ENCODE peak calls at places on chromosomes 12 and 14, in six cellular contexts. P, C, L, O, K and E are unnamed samples.
A peak's percentile ranks its signal among the peaks of the same experiment; 100 is the strongest.

GRCh38 chr12:122348505-122348904 is 74.0 kb downstream of the CLIP1 start:
- DNase-seq in P (no peak), C (no peak), O (no peak), K (no peak), L (no peak), E (peak; percentile 13)

GRCh38 chr12:15788266-15789214 is 648 bp downstream of the EPS8 start:
- DNase-seq in K (peak; percentile 24), C (peak; percentile 54), L (peak; percentile 52), P (peak; percentile 60), O (peak; percentile 40), E (peak; percentile 38)

GRCh38 chr12:71664411-71665108 is 459 bp downstream of the THAP2 start:
- DNase-seq in P (no peak), O (no peak), C (no peak), L (no peak), K (no peak), E (peak; percentile 43)

GRCh38 chr12:109357032-109357431 is 9.3 kb downstream of the MYO1H start:
- DNase-seq in P (no peak), L (no peak), K (no peak), C (no peak), O (no peak), E (no peak)

GRCh38 chr12:108447168-108447840 is 67.8 kb upstream of the FICD start:
- DNase-seq in C (no peak), O (no peak), K (no peak), P (peak; percentile 2), L (no peak), E (no peak)

GRCh38 chr12:114218136-114218535 is 187.8 kb downstream of the TBX5 start:
- DNase-seq in O (no peak), P (no peak), K (no peak), C (no peak), L (no peak), E (no peak)

GRCh38 chr14:54782803-54783659 is 119.6 kb downstream of the GCH1 start:
- DNase-seq in O (peak; percentile 78), P (no peak), L (no peak), K (peak; percentile 31), C (no peak), E (no peak)

GRCh38 chr14:77470192-77470870 is 12.4 kb downstream of the AHSA1 start:
- DNase-seq in K (no peak), C (no peak), P (no peak), O (no peak), L (no peak), E (no peak)

GRCh38 chr14:85731198-85731597 is 201.3 kb downstream of the FLRT2 start:
- DNase-seq in O (no peak), K (no peak), C (peak; percentile 5), P (peak; percentile 73), L (no peak), E (no peak)

GRCh38 chr14:32703246-32703645 is 235.4 kb upstream of the NPAS3 start:
- DNase-seq in O (no peak), C (no peak), K (no peak), P (peak; percentile 77), L (no peak), E (no peak)

GRCh38 chr14:22979748-22980392 is 2.5 kb downstream of the AJUBA start:
- DNase-seq in K (no peak), C (no peak), P (no peak), O (no peak), L (no peak), E (no peak)

GRCh38 chr14:21095430-21096205 is 2.8 kb downstream of the ZNF219 start:
- DNase-seq in L (no peak), C (no peak), O (no peak), P (peak; percentile 39), K (no peak), E (no peak)